ENCODE peak calls at places on chromosome 1, in four cellular contexts. G, K, H and U are unnamed samples.

GRCh38 chr1:172482044-172482443 is 38.2 kb upstream of the PIGC start:
- DNase-seq in G (no peak), K (no peak), H (no peak), U (peak; percentile 50)

GRCh38 chr1:15525043-15525958 is 1.3 kb upstream of the CASP9 start:
- DNase-seq in G (peak; percentile 62), K (peak; percentile 31), H (peak; percentile 99), U (peak; percentile 97)

GRCh38 chr1:246455487-246455886 is 51.6 kb downstream of the SMYD3 start:
- DNase-seq in G (no peak), K (no peak), H (no peak), U (no peak)

GRCh38 chr1:228344631-228345072 is 62.0 kb downstream of the TRIM11 start:
- DNase-seq in G (no peak), K (no peak), H (no peak), U (peak; percentile 22)

GRCh38 chr1:46613661-46614603 is 2.7 kb downstream of the MOB3C start:
- DNase-seq in G (peak; percentile 92), K (peak; percentile 67), H (peak; percentile 83), U (peak; percentile 39)

GRCh38 chr1:54982739-54983138 is 2.3 kb downstream of the TMEM61 start:
- DNase-seq in G (no peak), K (no peak), H (no peak), U (no peak)

GRCh38 chr1:45619149-45619921 is 4.5 kb downstream of the CCDC17 start:
- DNase-seq in G (peak; percentile 45), K (no peak), H (no peak), U (no peak)

GRCh38 chr1:44681905-44682900 is 7.7 kb downstream of the ARMH1 start:
- DNase-seq in G (peak; percentile 68), K (no peak), H (no peak), U (no peak)

GRCh38 chr1:156379420-156380165 is 10.6 kb downstream of the RHBG start:
- DNase-seq in G (peak; percentile 71), K (peak; percentile 57), H (peak; percentile 52), U (peak; percentile 61)

GRCh38 chr1:6378096-6378746 is 15.3 kb downstream of the ACOT7 start:
- DNase-seq in G (peak; percentile 72), K (no peak), H (peak; percentile 43), U (no peak)

GRCh38 chr1:198280080-198280479 is 123.3 kb downstream of the NEK7 start:
- DNase-seq in G (no peak), K (no peak), H (no peak), U (no peak)

GRCh38 chr1:42798010-42798409 is 13.2 kb downstream of the TMEM269 start:
- DNase-seq in G (no peak), K (no peak), H (no peak), U (no peak)

GRCh38 chr1:172915276-172915675 is 135.5 kb downstream of the TNFSF18 start:
- DNase-seq in G (no peak), K (no peak), H (no peak), U (peak; percentile 54)

GRCh38 chr1:234386122-234386521 is 12.9 kb downstream of the COA6 start:
- DNase-seq in G (no peak), K (no peak), H (no peak), U (no peak)

GRCh38 chr1:202146279-202146678 is 1.7 kb upstream of the ARL8A start:
- DNase-seq in G (no peak), K (no peak), H (no peak), U (no peak)

GRCh38 chr1:19747741-19748140 is 52.0 kb downstream of the TMCO4 start:
- DNase-seq in G (no peak), K (no peak), H (no peak), U (no peak)

GRCh38 chr1:167510244-167510643 is 8.1 kb downstream of the CD247 start:
- DNase-seq in G (no peak), K (no peak), H (no peak), U (no peak)
- H3K4me1 ChIP-seq in G (no peaks in the 10 kb centered on the region), K (peaks cover 5% of the 10 kb centered on the region), H (peaks cover 10% of the 10 kb centered on the region), U (no peaks in the 10 kb centered on the region)

DNA sequence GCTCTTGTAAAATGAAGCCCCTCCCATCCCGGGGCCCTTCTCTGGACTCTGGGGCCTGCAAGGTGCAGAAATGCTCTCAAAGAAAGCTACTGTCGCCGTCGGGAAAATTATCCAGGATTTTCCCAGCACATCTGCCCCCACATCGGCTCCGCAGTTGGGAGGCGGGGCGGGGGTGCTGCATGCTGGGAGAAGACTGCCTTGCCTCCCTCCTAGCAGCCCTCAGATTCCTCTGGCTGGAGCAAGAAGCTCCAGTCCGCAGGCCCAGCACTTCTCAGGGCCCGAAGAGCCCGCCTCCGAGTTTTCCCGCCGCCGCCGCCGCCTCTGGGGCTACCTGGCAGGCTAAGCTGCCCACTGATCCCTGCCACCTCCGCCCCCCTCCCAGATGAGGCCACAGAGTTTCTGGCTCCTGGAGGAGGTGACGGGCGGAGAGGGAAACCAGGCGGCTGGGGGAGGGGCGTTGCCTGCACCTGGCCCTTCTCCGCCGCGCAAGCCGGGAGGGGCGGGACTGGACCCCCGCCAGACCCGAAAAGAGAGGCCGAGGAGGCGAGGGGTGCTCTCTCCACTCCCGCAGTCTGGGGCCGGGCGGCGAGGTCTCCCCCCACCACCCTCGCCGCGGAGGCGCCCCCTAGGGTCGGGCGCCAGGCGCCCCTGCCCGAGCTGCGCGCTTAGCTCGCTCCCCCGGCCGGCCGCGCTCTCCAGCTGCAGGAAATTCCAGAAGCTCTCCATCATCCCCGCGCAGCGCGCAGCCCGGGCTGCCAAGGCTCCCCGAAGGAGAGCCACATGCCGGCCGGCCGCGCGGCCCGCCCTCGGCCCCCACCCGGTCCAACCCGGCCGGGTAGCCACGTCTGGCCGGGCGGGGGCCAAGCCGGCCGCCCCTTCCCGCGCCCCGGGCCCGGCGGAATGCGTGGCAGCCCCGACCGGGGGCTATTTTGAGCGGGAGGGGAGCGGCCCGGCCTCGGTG is 28.8 kb downstream of the AHDC1 start:
- DNase-seq in G (peak; percentile 92), K (peak; percentile 88), H (peak; percentile 94), U (peak; percentile 61)
- TF ChIP-seq EZH2phosphoT487 in G (no peak), K (no peak), H (no peak), U (no peak)

GRCh38 chr1:184296466-184297243 is 90.2 kb upstream of the C1orf21 start:
- DNase-seq in G (no peak), K (peak; percentile 64), H (no peak), U (no peak)
- H3K4me2 ChIP-seq in G (no peak overlapping the region), K (no peak overlapping the region), H (no peak overlapping the region), U (no peak overlapping the region)

DNA sequence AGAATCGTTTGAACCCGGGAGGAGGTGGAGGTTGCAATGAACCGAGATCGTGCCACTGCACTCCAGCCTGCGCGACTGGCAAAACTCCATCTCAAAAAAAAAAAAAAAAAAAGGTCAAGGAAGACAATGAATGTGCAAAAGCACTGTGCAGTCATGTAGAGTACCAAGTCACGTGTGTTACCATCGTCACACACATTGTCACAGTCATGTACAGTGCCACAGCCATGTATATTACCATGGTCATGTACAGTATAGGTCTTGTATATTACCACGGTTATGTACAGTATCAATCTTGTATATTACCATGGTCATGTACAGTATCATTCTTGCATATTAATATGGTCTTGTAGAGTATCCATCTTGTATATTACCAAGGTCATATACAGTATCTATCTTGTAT is 13.0 kb downstream of the DHRS3 start:
- DNase-seq in G (no peak), K (no peak), H (no peak), U (no peak)
- H3K4me1 ChIP-seq in G (peaks cover 33% of the 10 kb centered on the region), K (peaks cover 43% of the 10 kb centered on the region), H (no peaks in the 10 kb centered on the region), U (peaks cover 50% of the 10 kb centered on the region)